ENCODE peak calls at places on chromosomes 1 and 21, in nine cellular contexts. E, R, L, S, A, O, W, H and M are unnamed samples.

GRCh38 chr1:78493456-78493855 is 2.7 kb downstream of the PTGFR start:
- DNase-seq in E (no peak), R (no peak), L (no peak), S (no peak), A (peak; percentile 37), O (no peak), W (no peak), H (no peak), M (no peak)

GRCh38 chr1:80218112-80218511 is 1211.6 kb upstream of the ADGRL4 start:
- DNase-seq in E (no peak), R (no peak), L (no peak), S (no peak), A (peak; percentile 59), O (peak; percentile 59), W (peak; percentile 71), H (no peak), M (no peak)

GRCh38 chr1:153866045-153866850 is 56.5 kb downstream of the GATAD2B start:
- DNase-seq in E (no peak), R (no peak), L (no peak), S (no peak), A (peak; percentile 63), O (no peak), W (peak; percentile 80), H (no peak), M (no peak)

GRCh38 chr1:68328485-68328884 is 96.2 kb upstream of the WLS start:
- DNase-seq in E (no peak), R (no peak), L (no peak), S (no peak), A (peak; percentile 56), O (no peak), W (no peak), H (no peak), M (no peak)

GRCh38 chr1:3018051-3018471 is 3.2 kb upstream of the ACTRT2 start:
- DNase-seq in E (no peak), R (no peak), L (no peak), S (peak; percentile 3), A (no peak), O (no peak), W (no peak), H (peak; percentile 1), M (no peak)

GRCh38 chr1:155379180-155379876 is 58.6 kb downstream of the RUSC1 start:
- DNase-seq in E (no peak), R (no peak), L (peak; percentile 6), S (no peak), A (peak; percentile 74), O (no peak), W (peak; percentile 37), H (no peak), M (no peak)

GRCh38 chr1:26831059-26831458 is 4.6 kb downstream of the ZDHHC18 start:
- DNase-seq in E (no peak), R (no peak), L (no peak), S (no peak), A (no peak), O (no peak), W (no peak), H (no peak), M (no peak)

GRCh38 chr1:8217011-8217711 is 100.8 kb upstream of the SLC45A1 start:
- DNase-seq in E (peak; percentile 78), R (peak; percentile 89), L (no peak), S (peak; percentile 51), A (no peak), O (peak; percentile 74), W (no peak), H (peak; percentile 33), M (peak; percentile 74)

GRCh38 chr1:961132-961652 is 808 bp downstream of the KLHL17 start:
- DNase-seq in E (no peak), R (no peak), L (no peak), S (no peak), A (no peak), O (peak; percentile 55), W (no peak), H (no peak), M (no peak)

GRCh38 chr21:27388835-27389234 is 421.9 kb upstream of the ADAMTS5 start:
- DNase-seq in E (no peak), R (no peak), L (no peak), S (no peak), A (no peak), O (no peak), W (no peak), H (no peak), M (no peak)

GRCh38 chr21:35649186-35649585 is 411.1 kb downstream of the SETD4 start:
- DNase-seq in E (no peak), R (no peak), L (no peak), S (no peak), A (peak; percentile 70), O (no peak), W (no peak), H (no peak), M (no peak)

GRCh38 chr1:9145714-9146113 is 16.8 kb upstream of the GPR157 start:
- DNase-seq in E (no peak), R (peak; percentile 3), L (no peak), S (no peak), A (no peak), O (no peak), W (no peak), H (no peak), M (peak; percentile 12)

GRCh38 chr1:238558156-238558555 is 667.4 kb upstream of the ZP4 start:
- DNase-seq in E (no peak), R (no peak), L (no peak), S (no peak), A (peak; percentile 81), O (no peak), W (no peak), H (no peak), M (no peak)

GRCh38 chr1:58755468-58755872 is 28.4 kb downstream of the JUN start:
- DNase-seq in E (peak; percentile 52), R (no peak), L (peak; percentile 14), S (peak; percentile 36), A (peak; percentile 100), O (no peak), W (no peak), H (peak; percentile 51), M (peak; percentile 51)

GRCh38 chr1:82390627-82391026 is 589.9 kb downstream of the ADGRL2 start:
- DNase-seq in E (no peak), R (no peak), L (no peak), S (no peak), A (no peak), O (peak; percentile 66), W (no peak), H (no peak), M (no peak)

GRCh38 chr1:67952071-67952470 is 98.4 kb downstream of the DIRAS3 start:
- DNase-seq in E (no peak), R (no peak), L (no peak), S (no peak), A (peak; percentile 56), O (no peak), W (no peak), H (no peak), M (no peak)

DNA sequence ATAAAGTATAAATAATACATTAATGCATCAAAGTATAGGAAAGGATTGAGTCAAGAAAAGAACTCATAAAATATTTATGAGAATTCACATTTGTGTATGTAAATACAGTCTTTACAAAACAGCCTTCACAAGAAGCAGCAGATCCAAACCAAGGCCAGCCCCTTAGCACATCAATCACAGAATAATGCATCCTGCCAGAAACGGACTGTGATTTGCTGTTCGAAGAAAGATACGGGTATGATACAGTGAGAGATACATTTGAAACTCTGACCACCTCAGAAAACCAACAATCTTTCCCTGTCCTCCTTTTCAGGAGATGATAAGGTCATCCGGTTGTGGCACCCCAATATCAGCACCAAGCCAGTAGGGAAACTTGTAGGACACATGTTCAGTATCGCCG is 70.9 kb downstream of the WDR64 start:
- DNase-seq in E (no peak), R (no peak), L (no peak), S (no peak), A (no peak), O (no peak), W (no peak), H (no peak), M (no peak)
- H3K27ac ChIP-seq in E (no peak overlapping the region), R (no peak overlapping the region), L (no peak overlapping the region), S (no peak overlapping the region), A (no peak overlapping the region), O (no peak overlapping the region), W (no peak overlapping the region), H (no peak overlapping the region), M (no peak overlapping the region)

GRCh38 chr1:98502937-98503336 is 158.6 kb upstream of the SNX7 start:
- DNase-seq in E (no peak), R (no peak), L (no peak), S (no peak), A (no peak), O (no peak), W (no peak), H (no peak), M (no peak)
- H3K9me3 ChIP-seq in E (no peaks in the 10 kb centered on the region), R (peaks cover 25% of the 10 kb centered on the region), L (no peaks in the 10 kb centered on the region), S (no peaks in the 10 kb centered on the region), A (no peaks in the 10 kb centered on the region), O (peaks cover 8% of the 10 kb centered on the region), W (no peaks in the 10 kb centered on the region), H (no peaks in the 10 kb centered on the region), M (peaks cover 5% of the 10 kb centered on the region)

GRCh38 chr1:10674700-10675598 is 121.5 kb downstream of the CASZ1 start:
- DNase-seq in E (no peak), R (no peak), L (no peak), S (no peak), A (no peak), O (no peak), W (no peak), H (peak; percentile 63), M (no peak)

GRCh38 chr1:10673305-10673704 is 123.1 kb downstream of the CASZ1 start:
- DNase-seq in E (no peak), R (no peak), L (no peak), S (no peak), A (no peak), O (no peak), W (no peak), H (no peak), M (no peak)

GRCh38 chr1:10675813-10676212 is 120.6 kb downstream of the CASZ1 start:
- DNase-seq in E (no peak), R (no peak), L (no peak), S (no peak), A (no peak), O (no peak), W (no peak), H (peak; percentile 38), M (no peak)

GRCh38 chr1:10672376-10673050 is 123.9 kb downstream of the CASZ1 start:
- DNase-seq in E (no peak), R (no peak), L (no peak), S (no peak), A (no peak), O (no peak), W (no peak), H (no peak), M (no peak)

DNA sequence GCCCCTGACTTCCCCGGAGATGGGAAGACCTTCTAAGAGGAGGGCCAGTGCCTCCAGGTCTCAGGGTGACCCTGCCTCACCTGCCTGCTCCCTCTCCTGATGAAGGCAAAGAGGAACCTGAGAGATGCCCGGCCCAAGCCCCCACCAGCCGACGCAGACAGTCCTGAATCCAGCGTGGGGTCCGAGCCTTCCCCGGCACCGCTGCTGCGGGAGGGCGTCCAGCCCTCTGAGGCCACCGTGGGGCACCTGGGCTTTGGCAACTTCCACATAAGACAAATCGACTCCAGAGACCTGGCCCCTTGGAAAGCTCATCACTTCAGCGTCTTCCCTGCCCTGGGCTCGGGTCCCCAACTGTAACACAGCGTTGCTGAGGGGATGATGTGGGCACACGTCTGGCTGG is 122.2 kb downstream of the CASZ1 start:
- DNase-seq in E (no peak), R (no peak), L (no peak), S (no peak), A (no peak), O (no peak), W (no peak), H (no peak), M (no peak)
- H3K27ac ChIP-seq in E (peak overlapping the region; percentile 1), R (no peak overlapping the region), L (no peak overlapping the region), S (peak overlapping the region; percentile 69), A (no peak overlapping the region), O (no peak overlapping the region), W (no peak overlapping the region), H (peak overlapping the region; percentile 83), M (peak overlapping the region; percentile 64)

GRCh38 chr1:30146448-30146847 is 576.9 kb downstream of the MATN1 start:
- DNase-seq in E (no peak), R (no peak), L (no peak), S (no peak), A (no peak), O (no peak), W (no peak), H (no peak), M (no peak)
- H3K9me3 ChIP-seq in E (no peaks in the 10 kb centered on the region), R (peaks cover 1% of the 10 kb centered on the region), L (no peaks in the 10 kb centered on the region), S (no peaks in the 10 kb centered on the region), A (no peaks in the 10 kb centered on the region), O (no peaks in the 10 kb centered on the region), W (no peaks in the 10 kb centered on the region), H (no peaks in the 10 kb centered on the region), M (peaks cover 8% of the 10 kb centered on the region)